ENCODE peak calls at places on chromosomes 11 and 22, in six cellular contexts. One of them, this sample, is unnamed. For H3K27me3, the result is how much of the 10 kb centered on the place peaks cover.

GRCh38 chr11:118843518-118843917 is 40.2 kb upstream of the CXCR5 start:
- DNase-seq in neural progenitor cell: no peak
- DNase-seq in pancreas: no peak
- DNase-seq in HL-60: no peak
- DNase-seq in IMR-90: no peak
- DNase-seq in MM.1S: no peak
- DNase-seq in this sample: no peak

GRCh38 chr11:103476874-103477273 is 367.6 kb downstream of the DYNC2H1 start:
- DNase-seq in pancreas: no peak
- DNase-seq in HL-60: no peak
- DNase-seq in MM.1S: no peak
- DNase-seq in IMR-90: no peak
- DNase-seq in neural progenitor cell: no peak
- DNase-seq in this sample: no peak

GRCh38 chr11:48055292-48056132 is 75.2 kb downstream of the PTPRJ start:
- DNase-seq in neural progenitor cell: no peak
- DNase-seq in HL-60: no peak
- DNase-seq in IMR-90: peak
- DNase-seq in MM.1S: no peak
- DNase-seq in pancreas: no peak
- DNase-seq in this sample: no peak

GRCh38 chr11:116972692-116973091 is 125.5 kb downstream of the SIK3 start:
- DNase-seq in MM.1S: no peak
- DNase-seq in HL-60: peak
- DNase-seq in pancreas: no peak
- DNase-seq in IMR-90: no peak
- DNase-seq in neural progenitor cell: peak
- DNase-seq in this sample: no peak

GRCh38 chr11:86593833-86594232 is 78.6 kb downstream of the ME3 start:
- DNase-seq in MM.1S: no peak
- DNase-seq in pancreas: no peak
- DNase-seq in neural progenitor cell: no peak
- DNase-seq in HL-60: no peak
- DNase-seq in IMR-90: no peak
- DNase-seq in this sample: no peak

GRCh38 chr11:17596711-17597110 is 49.7 kb downstream of the OTOG start:
- DNase-seq in HL-60: no peak
- DNase-seq in IMR-90: no peak
- DNase-seq in pancreas: no peak
- DNase-seq in neural progenitor cell: no peak
- DNase-seq in MM.1S: no peak
- DNase-seq in this sample: no peak

GRCh38 chr11:64650923-64651523 is 60.0 kb downstream of the SLC22A12 start:
- DNase-seq in neural progenitor cell: peak
- DNase-seq in MM.1S: no peak
- DNase-seq in pancreas: no peak
- DNase-seq in HL-60: no peak
- DNase-seq in IMR-90: peak
- DNase-seq in this sample: no peak

GRCh38 chr11:32555885-32556284 is 27.7 kb upstream of the EIF3M start:
- DNase-seq in IMR-90: no peak
- DNase-seq in pancreas: no peak
- DNase-seq in HL-60: no peak
- DNase-seq in MM.1S: no peak
- DNase-seq in neural progenitor cell: no peak
- DNase-seq in this sample: no peak

GRCh38 chr22:43860831-43861230 is 1.5 kb downstream of the SULT4A1 start:
- DNase-seq in HL-60: no peak
- DNase-seq in neural progenitor cell: no peak
- DNase-seq in pancreas: no peak
- DNase-seq in IMR-90: no peak
- DNase-seq in MM.1S: no peak
- DNase-seq in this sample: no peak

GRCh38 chr11:2166091-2166851 is 5.3 kb upstream of the INS start:
- DNase-seq in HL-60: no peak
- DNase-seq in IMR-90: no peak
- DNase-seq in pancreas: peak
- DNase-seq in MM.1S: no peak
- DNase-seq in neural progenitor cell: peak
- DNase-seq in this sample: no peak

GRCh38 chr11:73652046-73652730 is 5.8 kb downstream of the PLEKHB1 start:
- DNase-seq in HL-60: no peak
- DNase-seq in pancreas: peak
- DNase-seq in MM.1S: no peak
- DNase-seq in neural progenitor cell: peak
- DNase-seq in IMR-90: no peak
- DNase-seq in this sample: no peak

GRCh38 chr22:37267128-37267587 is 15.2 kb upstream of the CYTH4 start:
- DNase-seq in HL-60: no peak
- DNase-seq in pancreas: no peak
- DNase-seq in MM.1S: peak
- DNase-seq in IMR-90: no peak
- DNase-seq in neural progenitor cell: peak
- DNase-seq in this sample: no peak

GRCh38 chr11:96388891-96389603 is 665 bp downstream of the CCDC82 start:
- DNase-seq in neural progenitor cell: peak
- DNase-seq in pancreas: no peak
- DNase-seq in MM.1S: peak
- DNase-seq in IMR-90: no peak
- DNase-seq in HL-60: no peak
- DNase-seq in this sample: no peak

GRCh38 chr11:27553186-27553585 is 46.6 kb upstream of the LIN7C start:
- DNase-seq in IMR-90: no peak
- DNase-seq in neural progenitor cell: no peak
- DNase-seq in MM.1S: no peak
- DNase-seq in HL-60: no peak
- DNase-seq in pancreas: no peak
- DNase-seq in this sample: no peak

GRCh38 chr11:2580444-2581050 is 119.2 kb downstream of the KCNQ1OT1 start:
- DNase-seq in HL-60: no peak
- DNase-seq in MM.1S: no peak
- DNase-seq in pancreas: peak
- DNase-seq in neural progenitor cell: no peak
- DNase-seq in IMR-90: no peak
- DNase-seq in this sample: no peak

GRCh38 chr11:118883368-118884071 is at the start of gene CXCR5:
- DNase-seq in pancreas: no peak
- DNase-seq in HL-60: no peak
- DNase-seq in IMR-90: peak
- DNase-seq in neural progenitor cell: no peak
- DNase-seq in MM.1S: no peak
- DNase-seq in this sample: no peak

GRCh38 chr11:36628765-36629199 is 30.7 kb upstream of the RAG2 start:
- DNase-seq in MM.1S: no peak
- DNase-seq in IMR-90: no peak
- DNase-seq in HL-60: no peak
- DNase-seq in pancreas: no peak
- DNase-seq in neural progenitor cell: peak
- DNase-seq in this sample: no peak

GRCh38 chr11:65551572-65552398 is 6.4 kb downstream of the LTBP3 start:
- DNase-seq in HL-60: no peak
- DNase-seq in IMR-90: peak
- DNase-seq in pancreas: peak
- DNase-seq in neural progenitor cell: peak
- DNase-seq in MM.1S: peak
- DNase-seq in this sample: no peak

GRCh38 chr11:72969894-72970335 is 155.7 kb downstream of the ATG16L2 start:
- DNase-seq in HL-60: peak
- DNase-seq in pancreas: no peak
- DNase-seq in MM.1S: peak
- DNase-seq in IMR-90: peak
- DNase-seq in neural progenitor cell: no peak
- DNase-seq in this sample: peak

GRCh38 chr11:118679483-118679882 is at the start of gene TREH:
- DNase-seq in neural progenitor cell: no peak
- DNase-seq in MM.1S: no peak
- DNase-seq in IMR-90: no peak
- DNase-seq in pancreas: peak
- DNase-seq in HL-60: no peak
- DNase-seq in this sample: no peak

GRCh38 chr11:67032830-67033555 is 10.1 kb downstream of the SYT12 start:
- DNase-seq in MM.1S: no peak
- DNase-seq in neural progenitor cell: no peak
- DNase-seq in HL-60: no peak
- DNase-seq in pancreas: no peak
- DNase-seq in IMR-90: peak
- DNase-seq in this sample: peak

DNA sequence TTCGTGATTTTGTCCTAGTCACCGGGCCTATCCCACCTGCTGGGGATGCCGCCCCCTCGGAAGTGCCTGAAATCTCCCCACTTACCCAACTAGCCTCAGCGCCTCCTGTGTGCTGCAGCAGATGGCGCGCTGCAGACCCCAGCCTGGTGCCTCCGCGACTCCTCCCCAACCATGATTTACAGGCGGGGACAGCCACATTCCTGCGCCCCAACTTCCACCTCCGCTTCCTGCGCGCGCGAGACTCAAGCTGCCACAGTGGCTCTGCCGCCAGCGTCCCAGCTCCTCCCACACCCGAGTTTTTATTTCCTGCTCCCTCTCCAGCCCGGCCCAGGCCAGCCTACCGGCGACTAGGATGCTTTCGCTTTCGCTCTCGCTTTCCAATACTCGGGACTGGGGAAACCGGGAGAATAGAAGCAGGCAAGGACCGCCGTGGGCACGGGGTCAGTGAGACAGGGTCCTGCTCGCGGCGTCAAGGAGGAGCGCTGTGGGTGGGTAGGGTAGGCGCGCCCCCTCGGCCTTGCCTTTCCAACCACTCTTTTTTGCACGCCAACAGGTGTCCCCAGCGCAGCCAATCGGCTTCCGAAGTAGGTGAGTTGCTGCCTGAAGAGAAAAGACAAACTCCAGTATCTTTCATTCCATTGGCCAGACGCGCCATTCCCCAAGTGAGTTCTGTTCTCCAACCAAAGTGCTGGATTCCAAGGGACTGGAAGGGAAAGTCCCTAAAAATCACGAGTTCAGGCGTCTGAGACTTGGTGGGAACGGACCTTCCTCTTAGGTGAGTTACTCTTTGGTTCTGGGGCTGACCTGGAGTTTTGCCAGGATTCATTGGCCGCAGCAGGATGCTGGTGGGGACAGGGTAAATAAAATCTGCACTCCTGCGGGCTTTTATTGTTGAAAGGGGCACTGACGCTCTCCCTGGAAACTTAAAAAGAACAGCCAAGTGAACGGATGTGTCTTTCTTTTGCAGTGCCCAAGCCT is at the start of gene FAM111A:
- DNase-seq in MM.1S: peak
- DNase-seq in neural progenitor cell: peak
- DNase-seq in HL-60: peak
- DNase-seq in IMR-90: peak
- DNase-seq in pancreas: peak
- DNase-seq in this sample: peak
- TF ChIP-seq CTCF in MM.1S: peak
- TF ChIP-seq CTCF in neural progenitor cell: peak
- TF ChIP-seq CTCF in HL-60: no peak
- TF ChIP-seq CTCF in IMR-90: peak
- TF ChIP-seq CTCF in pancreas: no peak
- TF ChIP-seq CTCF in this sample: peak

DNA sequence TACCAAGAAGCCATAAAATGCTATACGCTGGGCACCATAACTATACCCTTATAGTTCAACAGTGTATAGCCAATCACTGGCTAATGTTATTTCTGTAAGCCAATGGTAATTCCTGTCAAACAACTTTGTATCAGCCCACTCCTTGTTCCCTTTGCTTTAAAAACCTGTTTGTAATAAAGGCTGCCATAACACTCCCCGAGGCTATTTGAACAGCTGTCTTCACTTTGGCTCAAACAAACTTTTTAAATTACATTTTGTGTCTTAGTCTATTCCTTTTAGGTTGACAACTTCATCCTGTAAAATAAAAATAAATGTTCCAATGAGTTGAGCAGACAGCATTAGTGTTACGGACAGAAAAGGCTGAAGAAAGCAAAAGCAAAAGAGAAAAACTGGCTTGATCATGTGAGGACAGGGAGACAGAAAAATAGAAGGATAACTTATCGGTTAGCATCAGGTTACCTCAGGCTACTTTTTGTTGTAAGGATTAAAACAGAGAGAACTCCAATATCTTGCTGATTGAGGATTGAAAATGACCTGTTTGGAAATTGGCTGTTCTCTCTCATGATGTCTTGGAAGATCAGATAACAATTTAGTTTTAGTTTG is 95.0 kb downstream of the AASDHPPT start:
- DNase-seq in neural progenitor cell: no peak
- DNase-seq in MM.1S: no peak
- DNase-seq in IMR-90: no peak
- DNase-seq in HL-60: no peak
- DNase-seq in pancreas: no peak
- DNase-seq in this sample: no peak
- H3K27me3 ChIP-seq in neural progenitor cell: under half
- H3K27me3 ChIP-seq in MM.1S: under half
- H3K27me3 ChIP-seq in IMR-90: under half
- H3K27me3 ChIP-seq in HL-60: under half
- H3K27me3 ChIP-seq in pancreas: under half
- H3K27me3 ChIP-seq in this sample: under half

DNA sequence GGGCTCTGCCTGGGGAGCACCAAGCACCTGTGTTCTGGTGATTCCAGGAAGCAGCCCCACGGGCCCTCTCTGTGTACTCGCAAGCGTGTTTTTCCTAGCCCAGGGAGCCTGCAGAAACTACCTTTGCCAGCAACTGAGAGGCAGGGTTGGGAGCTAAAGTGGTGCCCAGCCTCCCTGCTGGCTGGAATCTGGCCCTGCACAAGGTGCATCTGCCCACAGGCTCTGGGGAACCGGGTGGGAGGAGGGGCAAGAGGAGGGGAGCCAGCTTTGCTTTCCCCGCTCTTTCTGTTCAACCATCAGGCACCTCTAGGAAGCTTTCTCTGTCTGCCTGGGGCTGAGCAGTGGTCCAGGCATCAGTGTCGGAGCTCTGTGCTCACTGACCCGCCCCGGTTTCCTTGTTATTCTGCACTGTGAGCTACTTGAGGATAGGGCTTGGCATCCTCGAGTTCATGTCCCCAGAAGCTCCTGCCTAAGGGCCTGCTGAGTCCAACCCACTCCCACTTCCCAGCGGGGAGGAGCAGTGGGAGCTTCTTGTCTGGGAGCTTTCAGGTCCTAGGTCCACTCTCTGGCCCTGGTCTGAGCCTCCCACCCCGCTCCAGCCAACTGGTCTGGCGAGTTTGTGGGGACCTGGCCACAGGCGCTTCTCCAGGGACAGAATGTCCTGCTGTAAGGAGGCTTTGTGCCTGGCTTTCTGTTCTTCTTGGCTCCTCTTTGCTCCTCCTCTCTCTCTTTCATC is 14.9 kb downstream of the DAGLA start:
- DNase-seq in MM.1S: no peak
- DNase-seq in pancreas: no peak
- DNase-seq in HL-60: no peak
- DNase-seq in IMR-90: no peak
- DNase-seq in neural progenitor cell: peak
- DNase-seq in this sample: no peak
- TF ChIP-seq CTCF in MM.1S: no peak
- TF ChIP-seq CTCF in pancreas: no peak
- TF ChIP-seq CTCF in HL-60: no peak
- TF ChIP-seq CTCF in IMR-90: peak
- TF ChIP-seq CTCF in neural progenitor cell: peak
- TF ChIP-seq CTCF in this sample: peak

DNA sequence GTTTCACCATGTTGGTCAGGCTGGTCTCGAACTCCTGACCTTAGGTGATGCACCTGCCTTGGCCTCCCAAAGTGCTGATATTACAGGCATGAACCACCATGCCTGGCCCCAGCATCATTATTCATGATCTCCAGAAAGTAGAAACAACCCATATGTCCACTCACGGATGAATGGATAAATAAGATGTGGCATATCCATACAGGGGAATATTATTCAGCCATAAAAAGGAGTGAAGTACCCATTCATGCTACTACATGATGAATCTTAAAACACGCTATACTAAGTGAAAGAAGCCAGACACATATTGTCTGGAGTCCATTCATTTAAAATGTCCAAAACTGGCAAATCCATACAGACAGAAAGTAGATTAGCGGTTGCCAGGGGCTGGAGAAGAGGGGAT is 79.9 kb upstream of the TCF20 start:
- DNase-seq in neural progenitor cell: no peak
- DNase-seq in pancreas: no peak
- DNase-seq in HL-60: no peak
- DNase-seq in MM.1S: no peak
- DNase-seq in IMR-90: no peak
- DNase-seq in this sample: no peak
- H3K27me3 ChIP-seq in neural progenitor cell: under half
- H3K27me3 ChIP-seq in pancreas: under half
- H3K27me3 ChIP-seq in HL-60: under half
- H3K27me3 ChIP-seq in MM.1S: half or more
- H3K27me3 ChIP-seq in IMR-90: under half
- H3K27me3 ChIP-seq in this sample: under half